ENCODE peak calls at places on chromosome 9, in seven cellular contexts. One of them, this sample, is unnamed.

GRCh38 chr9:4206718-4207117 is 93.2 kb downstream of the GLIS3 start:
- DNase-seq in cardiac muscle cell: peak
- DNase-seq in gastrocnemius medialis: no peak
- DNase-seq in iPS DF 6.9: no peak
- DNase-seq in left ventricle myocardium inferior: no peak
- DNase-seq in A549: no peak
- DNase-seq in GM23248: no peak
- DNase-seq in this sample: no peak

GRCh38 chr9:130237763-130238524 is 27.6 kb upstream of the HMCN2 start:
- DNase-seq in iPS DF 6.9: no peak
- DNase-seq in gastrocnemius medialis: no peak
- DNase-seq in A549: no peak
- DNase-seq in cardiac muscle cell: no peak
- DNase-seq in left ventricle myocardium inferior: no peak
- DNase-seq in GM23248: no peak
- DNase-seq in this sample: peak

GRCh38 chr9:129569506-129570449 is 51.1 kb downstream of the C9orf50 start:
- DNase-seq in gastrocnemius medialis: no peak
- DNase-seq in cardiac muscle cell: peak
- DNase-seq in iPS DF 6.9: no peak
- DNase-seq in A549: peak
- DNase-seq in left ventricle myocardium inferior: no peak
- DNase-seq in GM23248: peak
- DNase-seq in this sample: no peak

GRCh38 chr9:86354882-86355399 is 731 bp upstream of the TUT7 start:
- DNase-seq in left ventricle myocardium inferior: no peak
- DNase-seq in gastrocnemius medialis: no peak
- DNase-seq in iPS DF 6.9: no peak
- DNase-seq in A549: peak
- DNase-seq in cardiac muscle cell: peak
- DNase-seq in GM23248: peak
- DNase-seq in this sample: no peak

GRCh38 chr9:103364753-103365152 is 369.6 kb downstream of the CYLC2 start:
- DNase-seq in A549: no peak
- DNase-seq in gastrocnemius medialis: no peak
- DNase-seq in iPS DF 6.9: no peak
- DNase-seq in cardiac muscle cell: peak
- DNase-seq in GM23248: peak
- DNase-seq in left ventricle myocardium inferior: no peak
- DNase-seq in this sample: no peak

GRCh38 chr9:102101723-102102122 is 363.3 kb upstream of the GRIN3A start:
- DNase-seq in A549: no peak
- DNase-seq in iPS DF 6.9: no peak
- DNase-seq in left ventricle myocardium inferior: no peak
- DNase-seq in GM23248: no peak
- DNase-seq in cardiac muscle cell: no peak
- DNase-seq in gastrocnemius medialis: no peak
- DNase-seq in this sample: no peak

GRCh38 chr9:91733006-91733624 is 216.9 kb downstream of the ROR2 start:
- DNase-seq in gastrocnemius medialis: no peak
- DNase-seq in cardiac muscle cell: no peak
- DNase-seq in GM23248: no peak
- DNase-seq in A549: no peak
- DNase-seq in iPS DF 6.9: no peak
- DNase-seq in left ventricle myocardium inferior: no peak
- DNase-seq in this sample: no peak

GRCh38 chr9:81588148-81588874 is 101.0 kb downstream of the TLE1 start:
- DNase-seq in cardiac muscle cell: peak
- DNase-seq in A549: peak
- DNase-seq in gastrocnemius medialis: no peak
- DNase-seq in left ventricle myocardium inferior: no peak
- DNase-seq in iPS DF 6.9: no peak
- DNase-seq in GM23248: peak
- DNase-seq in this sample: no peak

GRCh38 chr9:77218612-77219011 is 41.3 kb downstream of the VPS13A start:
- DNase-seq in A549: no peak
- DNase-seq in left ventricle myocardium inferior: no peak
- DNase-seq in GM23248: peak
- DNase-seq in gastrocnemius medialis: no peak
- DNase-seq in iPS DF 6.9: no peak
- DNase-seq in cardiac muscle cell: peak
- DNase-seq in this sample: no peak

GRCh38 chr9:104088416-104088815 is 5.7 kb upstream of the SMC2 start:
- DNase-seq in A549: no peak
- DNase-seq in iPS DF 6.9: no peak
- DNase-seq in left ventricle myocardium inferior: no peak
- DNase-seq in GM23248: peak
- DNase-seq in gastrocnemius medialis: no peak
- DNase-seq in cardiac muscle cell: no peak
- DNase-seq in this sample: no peak

GRCh38 chr9:81729141-81729540 is 39.8 kb upstream of the TLE1 start:
- DNase-seq in A549: no peak
- DNase-seq in left ventricle myocardium inferior: no peak
- DNase-seq in GM23248: no peak
- DNase-seq in cardiac muscle cell: no peak
- DNase-seq in iPS DF 6.9: no peak
- DNase-seq in gastrocnemius medialis: no peak
- DNase-seq in this sample: no peak

GRCh38 chr9:76255781-76256455 is 138.3 kb downstream of the RFK start:
- DNase-seq in cardiac muscle cell: peak
- DNase-seq in GM23248: peak
- DNase-seq in iPS DF 6.9: no peak
- DNase-seq in gastrocnemius medialis: peak
- DNase-seq in A549: no peak
- DNase-seq in left ventricle myocardium inferior: peak
- DNase-seq in this sample: no peak

GRCh38 chr9:13478235-13478634 is 198.7 kb upstream of the MPDZ start:
- DNase-seq in iPS DF 6.9: no peak
- DNase-seq in GM23248: peak
- DNase-seq in left ventricle myocardium inferior: no peak
- DNase-seq in A549: no peak
- DNase-seq in cardiac muscle cell: no peak
- DNase-seq in gastrocnemius medialis: no peak
- DNase-seq in this sample: no peak

GRCh38 chr9:116558035-116558434 is 129.1 kb upstream of the TRIM32 start:
- DNase-seq in cardiac muscle cell: no peak
- DNase-seq in gastrocnemius medialis: no peak
- DNase-seq in left ventricle myocardium inferior: no peak
- DNase-seq in iPS DF 6.9: no peak
- DNase-seq in A549: no peak
- DNase-seq in GM23248: no peak
- DNase-seq in this sample: no peak

GRCh38 chr9:121292051-121292450 is 24.1 kb downstream of the GSN start:
- DNase-seq in A549: no peak
- DNase-seq in GM23248: no peak
- DNase-seq in gastrocnemius medialis: no peak
- DNase-seq in iPS DF 6.9: no peak
- DNase-seq in left ventricle myocardium inferior: no peak
- DNase-seq in cardiac muscle cell: no peak
- DNase-seq in this sample: no peak
- H3K27ac ChIP-seq in A549: no peak
- H3K27ac ChIP-seq in GM23248: no peak
- H3K27ac ChIP-seq in gastrocnemius medialis: peak
- H3K27ac ChIP-seq in iPS DF 6.9: no peak
- H3K27ac ChIP-seq in left ventricle myocardium inferior: peak
- H3K27ac ChIP-seq in cardiac muscle cell: no peak
- H3K27ac ChIP-seq in this sample: no peak

DNA sequence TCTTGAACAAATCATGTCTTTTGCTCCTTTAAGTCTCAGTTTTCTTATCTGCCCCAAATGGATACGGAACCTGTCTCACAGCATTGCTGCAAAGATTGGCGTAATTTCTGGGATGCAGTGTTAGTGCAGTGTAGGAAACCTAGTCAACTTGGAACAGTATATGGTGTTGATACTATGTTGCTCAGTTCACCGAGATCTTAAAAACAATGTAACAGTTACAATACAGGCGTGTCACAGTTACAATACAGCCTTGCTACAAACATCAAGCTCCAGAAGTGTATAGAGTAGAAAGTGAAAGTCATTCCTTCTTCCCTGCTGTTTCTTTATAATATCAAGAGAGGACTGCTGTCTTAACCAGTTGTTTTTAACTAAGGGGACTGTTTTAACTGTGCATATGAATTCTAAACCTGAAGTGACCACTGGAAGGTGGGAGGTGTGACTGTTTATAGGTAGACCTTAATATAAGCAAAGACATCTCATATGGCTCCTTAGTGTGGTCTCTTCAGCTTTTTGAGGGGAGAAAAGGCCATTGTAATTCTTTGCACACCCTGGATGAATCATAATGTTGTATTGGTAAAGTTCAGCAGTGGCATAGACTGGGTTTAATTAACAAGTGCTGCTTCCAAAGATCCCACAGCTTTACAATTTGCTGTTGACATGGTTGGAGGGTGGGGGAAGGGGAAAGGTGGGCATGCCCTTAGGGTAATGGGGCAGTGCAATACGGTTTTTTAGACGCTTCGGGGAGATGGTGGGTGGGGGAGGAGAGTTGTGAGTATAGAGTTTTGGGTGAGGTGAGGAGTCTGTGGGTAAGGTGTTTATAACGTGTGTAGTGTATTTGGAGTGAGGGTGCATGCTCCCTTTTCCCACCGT is 12.9 kb downstream of the PRRC2B start:
- DNase-seq in left ventricle myocardium inferior: no peak
- DNase-seq in A549: no peak
- DNase-seq in gastrocnemius medialis: no peak
- DNase-seq in iPS DF 6.9: no peak
- DNase-seq in cardiac muscle cell: no peak
- DNase-seq in GM23248: peak
- DNase-seq in this sample: no peak
- H3K4me3 ChIP-seq in left ventricle myocardium inferior: peak
- H3K4me3 ChIP-seq in A549: no peak
- H3K4me3 ChIP-seq in gastrocnemius medialis: peak
- H3K4me3 ChIP-seq in iPS DF 6.9: no peak
- H3K4me3 ChIP-seq in cardiac muscle cell: no peak
- H3K4me3 ChIP-seq in GM23248: peak
- H3K4me3 ChIP-seq in this sample: peak

GRCh38 chr9:127163409-127163808 is 41.0 kb upstream of the ANGPTL2 start:
- DNase-seq in cardiac muscle cell: peak
- DNase-seq in left ventricle myocardium inferior: no peak
- DNase-seq in A549: no peak
- DNase-seq in gastrocnemius medialis: no peak
- DNase-seq in iPS DF 6.9: no peak
- DNase-seq in GM23248: peak
- DNase-seq in this sample: no peak
- H3K27ac ChIP-seq in cardiac muscle cell: no peak
- H3K27ac ChIP-seq in left ventricle myocardium inferior: peak
- H3K27ac ChIP-seq in A549: no peak
- H3K27ac ChIP-seq in gastrocnemius medialis: peak
- H3K27ac ChIP-seq in iPS DF 6.9: no peak
- H3K27ac ChIP-seq in GM23248: peak
- H3K27ac ChIP-seq in this sample: no peak

DNA sequence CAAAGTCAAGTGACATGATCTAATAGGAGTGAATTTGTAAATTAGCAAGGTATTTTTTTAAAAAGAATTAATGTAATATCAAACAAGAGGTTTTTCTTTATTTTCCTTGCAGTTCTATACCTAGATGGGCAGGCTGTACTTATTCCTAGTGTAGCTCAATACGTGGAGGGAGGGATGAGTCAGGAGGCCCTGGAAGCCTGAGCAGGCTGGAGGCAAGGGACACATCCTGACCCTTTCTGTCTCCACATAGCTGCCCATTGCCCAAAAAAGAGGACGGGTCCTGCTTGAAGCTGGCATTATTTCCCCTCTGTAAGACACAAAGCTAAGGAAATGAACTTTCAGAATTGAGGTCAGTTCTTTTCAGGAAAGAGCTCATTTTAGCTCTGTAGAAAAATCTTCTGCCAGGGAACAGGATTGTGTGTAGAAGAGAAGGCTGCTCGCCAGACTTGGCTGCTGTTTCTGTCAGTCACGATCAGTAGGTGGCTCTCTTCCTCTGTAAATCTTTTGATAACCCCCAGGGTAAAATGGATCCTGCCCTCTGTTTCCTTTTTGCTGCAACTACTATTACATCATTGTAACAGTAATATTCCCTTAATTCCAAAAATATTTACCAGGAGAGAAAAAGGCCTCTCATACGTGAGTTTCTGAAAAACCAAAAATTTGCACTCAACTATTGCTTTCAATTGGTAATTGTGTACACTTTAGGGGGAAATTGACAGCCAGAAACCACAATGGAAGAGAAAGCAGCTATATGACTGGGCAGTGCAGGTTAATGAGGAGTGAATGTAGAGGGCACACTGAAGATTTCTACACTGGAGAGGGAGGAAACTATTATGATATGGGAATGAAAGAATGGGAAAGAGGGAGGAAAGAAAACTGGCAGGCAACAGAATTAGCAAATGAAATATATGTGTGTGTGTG is 12.3 kb upstream of the IFNW1 start:
- DNase-seq in iPS DF 6.9: peak
- DNase-seq in left ventricle myocardium inferior: no peak
- DNase-seq in cardiac muscle cell: peak
- DNase-seq in GM23248: peak
- DNase-seq in gastrocnemius medialis: no peak
- DNase-seq in A549: no peak
- DNase-seq in this sample: no peak
- H3K4me3 ChIP-seq in iPS DF 6.9: no peak
- H3K4me3 ChIP-seq in left ventricle myocardium inferior: no peak
- H3K4me3 ChIP-seq in cardiac muscle cell: no peak
- H3K4me3 ChIP-seq in GM23248: no peak
- H3K4me3 ChIP-seq in gastrocnemius medialis: no peak
- H3K4me3 ChIP-seq in A549: no peak
- H3K4me3 ChIP-seq in this sample: no peak

GRCh38 chr9:804026-804425 is 37.5 kb upstream of the DMRT1 start:
- DNase-seq in left ventricle myocardium inferior: no peak
- DNase-seq in A549: no peak
- DNase-seq in GM23248: no peak
- DNase-seq in gastrocnemius medialis: no peak
- DNase-seq in cardiac muscle cell: no peak
- DNase-seq in iPS DF 6.9: no peak
- DNase-seq in this sample: no peak
- H3K27ac ChIP-seq in left ventricle myocardium inferior: no peak
- H3K27ac ChIP-seq in A549: no peak
- H3K27ac ChIP-seq in GM23248: no peak
- H3K27ac ChIP-seq in gastrocnemius medialis: no peak
- H3K27ac ChIP-seq in cardiac muscle cell: no peak
- H3K27ac ChIP-seq in iPS DF 6.9: no peak
- H3K27ac ChIP-seq in this sample: no peak

DNA sequence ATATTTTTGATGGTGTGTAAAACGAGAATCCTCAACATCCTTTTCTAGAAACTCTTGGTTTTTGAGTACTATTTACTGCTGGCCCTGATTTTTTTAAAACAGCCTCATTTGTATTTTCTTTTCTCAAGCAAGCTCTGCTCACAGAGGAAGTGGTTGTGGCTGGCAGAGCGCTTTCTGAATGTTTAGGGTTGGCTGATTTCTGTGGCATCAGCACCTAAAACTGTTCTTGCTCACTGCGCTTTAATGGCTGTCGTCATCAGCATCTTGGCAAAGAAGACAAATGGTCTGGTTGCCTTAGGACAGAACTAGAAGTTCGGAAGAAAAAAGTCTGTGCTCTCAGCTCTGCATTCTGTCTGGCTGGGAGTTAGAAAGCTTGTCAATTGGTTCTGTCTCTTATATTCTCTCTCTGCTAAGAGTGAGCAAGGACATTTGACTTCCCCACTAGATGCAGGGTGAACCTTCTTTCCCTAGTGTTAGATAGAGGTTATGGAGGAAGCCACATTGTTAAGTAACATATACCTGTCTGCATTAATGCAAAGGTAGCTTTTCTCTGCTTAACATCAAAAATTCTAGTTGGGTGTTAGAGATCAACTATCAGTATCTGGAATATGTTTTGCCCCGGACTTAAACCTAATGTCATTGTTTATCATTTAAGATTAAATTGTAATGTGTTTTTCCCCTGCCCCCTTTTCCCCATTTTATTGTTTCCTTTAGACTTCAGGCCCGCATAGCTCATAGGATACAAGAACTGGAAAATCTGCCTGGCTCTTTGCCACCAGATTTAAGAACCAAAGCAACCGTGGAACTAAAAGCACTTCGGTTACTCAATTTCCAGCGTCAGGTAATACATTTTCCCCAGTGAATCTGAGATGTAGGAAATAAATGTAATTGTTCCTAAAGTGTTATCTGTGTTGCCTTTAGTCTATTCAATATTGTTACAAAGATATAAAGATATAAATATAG is 39.0 kb downstream of the SMARCA2 start:
- DNase-seq in cardiac muscle cell: peak
- DNase-seq in A549: no peak
- DNase-seq in iPS DF 6.9: no peak
- DNase-seq in left ventricle myocardium inferior: no peak
- DNase-seq in gastrocnemius medialis: peak
- DNase-seq in GM23248: peak
- DNase-seq in this sample: no peak
- H3K4me3 ChIP-seq in cardiac muscle cell: no peak
- H3K4me3 ChIP-seq in A549: no peak
- H3K4me3 ChIP-seq in iPS DF 6.9: no peak
- H3K4me3 ChIP-seq in left ventricle myocardium inferior: no peak
- H3K4me3 ChIP-seq in gastrocnemius medialis: no peak
- H3K4me3 ChIP-seq in GM23248: peak
- H3K4me3 ChIP-seq in this sample: no peak

This sample was measured in upper lobe of right lung.